ENCODE peak calls at places on chromosome 20, in ten cellular contexts. R, X, F, H, U, Y, C, T, A and G are unnamed samples. For H3K36me3, the result is how much of the 10 kb centered on the place peaks cover.

GRCh38 chr20:51763965-51764602 is 4.1 kb downstream of the ATP9A start:
- DNase-seq in R (no peak), X (peak), F (no peak), H (no peak), U (peak), Y (no peak), C (no peak), T (no peak), A (no peak), G (no peak)

GRCh38 chr20:7540923-7541322 is 399.3 kb downstream of the HAO1 start:
- DNase-seq in R (no peak), X (no peak), F (no peak), H (no peak), U (peak), Y (no peak), C (no peak), T (no peak), A (no peak), G (no peak)

GRCh38 chr20:7883741-7884140 is 56.5 kb downstream of the HAO1 start:
- DNase-seq in R (no peak), X (no peak), F (no peak), H (no peak), U (no peak), Y (no peak), C (no peak), T (no peak), A (no peak), G (no peak)

GRCh38 chr20:58647814-58648501 is 3.1 kb upstream of the STX16 start:
- DNase-seq in R (no peak), X (peak), F (peak), H (no peak), U (peak), Y (no peak), C (no peak), T (no peak), A (no peak), G (no peak)

GRCh38 chr20:52959125-52959524 is 13.0 kb upstream of the TSHZ2 start:
- DNase-seq in R (no peak), X (peak), F (no peak), H (no peak), U (no peak), Y (no peak), C (peak), T (no peak), A (no peak), G (no peak)

GRCh38 chr20:18999076-18999475 is 185.5 kb downstream of the SCP2D1 start:
- DNase-seq in R (no peak), X (no peak), F (peak), H (no peak), U (no peak), Y (no peak), C (no peak), T (no peak), A (no peak), G (no peak)

GRCh38 chr20:11902264-11902663 is 15.4 kb upstream of the BTBD3 start:
- DNase-seq in R (no peak), X (peak), F (peak), H (no peak), U (peak), Y (no peak), C (no peak), T (no peak), A (no peak), G (no peak)

GRCh38 chr20:23161244-23161875 is 75.2 kb upstream of the CD93 start:
- DNase-seq in R (no peak), X (no peak), F (no peak), H (no peak), U (peak), Y (no peak), C (no peak), T (no peak), A (no peak), G (no peak)

GRCh38 chr20:41072099-41072798 is 43.6 kb downstream of the TOP1 start:
- DNase-seq in R (no peak), X (peak), F (peak), H (peak), U (peak), Y (no peak), C (peak), T (no peak), A (no peak), G (no peak)

GRCh38 chr20:62925420-62926228 is 681 bp downstream of the DIDO1 start:
- DNase-seq in R (peak), X (peak), F (peak), H (no peak), U (peak), Y (peak), C (no peak), T (no peak), A (no peak), G (no peak)

GRCh38 chr20:40993794-40994540 is 34.7 kb upstream of the TOP1 start:
- DNase-seq in R (no peak), X (no peak), F (peak), H (no peak), U (peak), Y (no peak), C (no peak), T (no peak), A (no peak), G (peak)

GRCh38 chr20:313948-314347 is 11.4 kb upstream of the SOX12 start:
- DNase-seq in R (no peak), X (peak), F (peak), H (no peak), U (peak), Y (no peak), C (no peak), T (no peak), A (no peak), G (no peak)

GRCh38 chr20:55515831-55516230 is 489.5 kb downstream of the CBLN4 start:
- DNase-seq in R (no peak), X (no peak), F (peak), H (no peak), U (no peak), Y (no peak), C (no peak), T (no peak), A (no peak), G (no peak)

GRCh38 chr20:19885981-19886665 is 128.1 kb downstream of the RIN2 start:
- DNase-seq in R (peak), X (peak), F (peak), H (peak), U (peak), Y (no peak), C (peak), T (no peak), A (no peak), G (no peak)

GRCh38 chr20:7744411-7744810 is 195.8 kb downstream of the HAO1 start:
- DNase-seq in R (no peak), X (peak), F (peak), H (no peak), U (peak), Y (no peak), C (no peak), T (no peak), A (no peak), G (no peak)

GRCh38 chr20:25280574-25281535 is 33.0 kb downstream of the PYGB start:
- DNase-seq in R (peak), X (no peak), F (no peak), H (peak), U (no peak), Y (no peak), C (peak), T (peak), A (no peak), G (no peak)

GRCh38 chr20:23386304-23387117 is 24.5 kb downstream of the GZF1 start:
- DNase-seq in R (no peak), X (no peak), F (no peak), H (no peak), U (no peak), Y (no peak), C (no peak), T (no peak), A (no peak), G (no peak)

GRCh38 chr20:3107464-3108025 is 23.0 kb upstream of the AVP start:
- DNase-seq in R (no peak), X (no peak), F (no peak), H (no peak), U (no peak), Y (no peak), C (no peak), T (no peak), A (no peak), G (no peak)

GRCh38 chr20:51985753-51986152 is 183.4 kb upstream of the SALL4 start:
- DNase-seq in R (no peak), X (no peak), F (no peak), H (no peak), U (no peak), Y (no peak), C (no peak), T (no peak), A (no peak), G (no peak)

GRCh38 chr20:64238115-64238825 is 17.3 kb upstream of the PCMTD2 start:
- DNase-seq in R (no peak), X (no peak), F (no peak), H (no peak), U (no peak), Y (no peak), C (no peak), T (no peak), A (no peak), G (no peak)

GRCh38 chr20:20695250-20695816 is 17.1 kb downstream of the RALGAPA2 start:
- DNase-seq in R (no peak), X (no peak), F (no peak), H (no peak), U (no peak), Y (no peak), C (no peak), T (no peak), A (no peak), G (no peak)

GRCh38 chr20:63116412-63117106 is 99.4 kb downstream of the YTHDF1 start:
- DNase-seq in R (no peak), X (peak), F (peak), H (no peak), U (peak), Y (no peak), C (no peak), T (no peak), A (peak), G (no peak)

GRCh38 chr20:58447733-58448391 is 58.8 kb downstream of the VAPB start:
- DNase-seq in R (peak), X (peak), F (peak), H (no peak), U (peak), Y (peak), C (peak), T (no peak), A (peak), G (no peak)

GRCh38 chr20:401682-402495 is 6.2 kb upstream of the RBCK1 start:
- DNase-seq in R (no peak), X (peak), F (peak), H (no peak), U (peak), Y (no peak), C (peak), T (no peak), A (no peak), G (no peak)

GRCh38 chr20:35956616-35957015 is 2.3 kb upstream of the SCAND1 start:
- DNase-seq in R (no peak), X (no peak), F (peak), H (no peak), U (no peak), Y (no peak), C (no peak), T (no peak), A (no peak), G (no peak)

GRCh38 chr20:61869750-61870507 is 195.8 kb downstream of the TAF4 start:
- DNase-seq in R (no peak), X (no peak), F (no peak), H (no peak), U (no peak), Y (no peak), C (no peak), T (no peak), A (no peak), G (no peak)

GRCh38 chr20:58538752-58539151 is 23.6 kb upstream of the APCDD1L start:
- DNase-seq in R (no peak), X (no peak), F (peak), H (no peak), U (peak), Y (no peak), C (no peak), T (no peak), A (no peak), G (no peak)

GRCh38 chr20:42152570-42152969 is 534.4 kb upstream of the CHD6 start:
- DNase-seq in R (no peak), X (no peak), F (no peak), H (no peak), U (no peak), Y (no peak), C (no peak), T (no peak), A (no peak), G (no peak)

GRCh38 chr20:25054995-25055629 is 2.8 kb downstream of the ACSS1 start:
- DNase-seq in R (peak), X (peak), F (peak), H (no peak), U (peak), Y (no peak), C (no peak), T (no peak), A (no peak), G (no peak)

GRCh38 chr20:19233025-19233794 is 20.8 kb downstream of the SLC24A3 start:
- DNase-seq in R (no peak), X (no peak), F (no peak), H (peak), U (no peak), Y (no peak), C (no peak), T (no peak), A (no peak), G (no peak)

GRCh38 chr20:23441850-23442313 is 2.4 kb downstream of the CSTL1 start:
- DNase-seq in R (peak), X (peak), F (peak), H (peak), U (peak), Y (peak), C (peak), T (peak), A (peak), G (peak)

GRCh38 chr20:47481330-47482216 is 20.1 kb upstream of the NCOA3 start:
- DNase-seq in R (no peak), X (no peak), F (no peak), H (no peak), U (no peak), Y (no peak), C (no peak), T (no peak), A (no peak), G (no peak)

GRCh38 chr20:5974531-5974930 is 24.1 kb downstream of the MCM8 start:
- DNase-seq in R (no peak), X (no peak), F (peak), H (no peak), U (peak), Y (no peak), C (no peak), T (no peak), A (no peak), G (no peak)

GRCh38 chr20:5977975-5978374 is 27.5 kb downstream of the MCM8 start:
- DNase-seq in R (no peak), X (no peak), F (no peak), H (no peak), U (no peak), Y (no peak), C (no peak), T (no peak), A (no peak), G (no peak)

GRCh38 chr20:5975778-5976177 is 25.3 kb downstream of the MCM8 start:
- DNase-seq in R (no peak), X (no peak), F (no peak), H (no peak), U (no peak), Y (no peak), C (no peak), T (no peak), A (no peak), G (no peak)

GRCh38 chr20:5973971-5974370 is 23.5 kb downstream of the MCM8 start:
- DNase-seq in R (no peak), X (no peak), F (no peak), H (no peak), U (no peak), Y (no peak), C (no peak), T (no peak), A (no peak), G (no peak)

DNA sequence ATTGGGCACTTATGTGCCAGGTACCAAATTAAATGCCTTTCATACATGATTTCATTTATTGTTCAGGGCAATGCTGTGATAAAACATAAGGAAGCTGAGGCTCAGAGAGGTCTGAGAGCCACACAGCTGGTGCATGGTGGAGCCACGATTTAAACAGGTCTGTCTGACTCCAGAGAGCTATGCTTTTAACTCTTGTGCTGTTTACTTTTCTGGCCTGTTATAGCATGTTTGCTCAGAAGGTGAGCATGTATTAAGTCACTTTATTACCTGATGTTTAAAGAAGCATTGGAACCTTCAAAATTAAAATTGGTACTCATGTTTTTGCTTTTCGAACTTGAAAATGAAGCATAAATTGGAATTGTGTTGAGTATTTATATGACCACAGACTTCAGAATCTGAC is 26.8 kb downstream of the MCM8 start:
- DNase-seq in R (no peak), X (no peak), F (peak), H (no peak), U (no peak), Y (no peak), C (no peak), T (no peak), A (no peak), G (no peak)
- H3K36me3 ChIP-seq in R (half or more), X (under half), F (half or more), H (under half), U (under half), Y (under half), C (under half), T (under half), A (under half), G (half or more)

DNA sequence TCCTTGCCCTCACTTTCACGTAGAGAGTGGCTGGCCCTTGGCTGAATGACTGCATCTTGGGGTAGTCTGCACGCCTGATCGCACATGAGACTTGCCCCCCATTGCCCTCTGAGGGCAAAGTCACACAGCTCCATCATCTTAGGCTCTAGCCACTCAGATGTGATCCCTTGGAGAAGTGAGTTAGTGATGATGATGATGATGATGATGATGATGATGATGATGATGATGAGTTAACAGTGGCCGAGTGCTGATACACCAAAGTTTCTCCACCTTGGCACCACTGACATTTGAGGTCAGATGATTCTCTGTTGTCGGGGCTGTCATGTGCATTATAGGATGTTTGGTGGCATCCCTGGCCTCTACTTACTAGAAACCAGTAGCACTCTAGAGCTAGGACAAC is 84.0 kb downstream of the PREX1 start:
- DNase-seq in R (no peak), X (no peak), F (no peak), H (no peak), U (no peak), Y (no peak), C (no peak), T (no peak), A (no peak), G (no peak)
- H3K36me3 ChIP-seq in R (under half), X (under half), F (under half), H (under half), U (under half), Y (under half), C (under half), T (under half), A (under half), G (under half)

DNA sequence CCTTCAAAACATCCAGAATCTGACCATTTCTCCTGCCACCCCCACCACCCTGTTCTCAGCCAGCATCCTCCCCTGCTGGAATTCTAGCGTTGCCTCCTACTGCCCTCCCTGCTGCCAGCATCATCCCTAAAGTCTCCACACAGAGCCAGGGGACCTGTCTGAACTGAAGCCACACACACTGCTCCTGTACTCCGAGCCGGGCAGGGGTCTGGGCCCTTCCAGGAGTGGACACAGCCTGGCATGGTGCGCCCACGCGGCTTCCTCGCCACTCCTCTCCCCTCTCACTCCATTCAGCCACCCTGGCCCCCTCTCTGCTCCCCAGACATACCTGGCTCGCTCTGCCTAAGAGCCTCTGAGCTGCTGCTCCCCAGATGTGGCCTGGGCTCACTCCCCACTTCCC is 155.5 kb downstream of the PREX1 start:
- DNase-seq in R (no peak), X (no peak), F (no peak), H (no peak), U (no peak), Y (no peak), C (no peak), T (no peak), A (no peak), G (no peak)
- H3K36me3 ChIP-seq in R (under half), X (under half), F (under half), H (under half), U (under half), Y (under half), C (under half), T (under half), A (under half), G (under half)

DNA sequence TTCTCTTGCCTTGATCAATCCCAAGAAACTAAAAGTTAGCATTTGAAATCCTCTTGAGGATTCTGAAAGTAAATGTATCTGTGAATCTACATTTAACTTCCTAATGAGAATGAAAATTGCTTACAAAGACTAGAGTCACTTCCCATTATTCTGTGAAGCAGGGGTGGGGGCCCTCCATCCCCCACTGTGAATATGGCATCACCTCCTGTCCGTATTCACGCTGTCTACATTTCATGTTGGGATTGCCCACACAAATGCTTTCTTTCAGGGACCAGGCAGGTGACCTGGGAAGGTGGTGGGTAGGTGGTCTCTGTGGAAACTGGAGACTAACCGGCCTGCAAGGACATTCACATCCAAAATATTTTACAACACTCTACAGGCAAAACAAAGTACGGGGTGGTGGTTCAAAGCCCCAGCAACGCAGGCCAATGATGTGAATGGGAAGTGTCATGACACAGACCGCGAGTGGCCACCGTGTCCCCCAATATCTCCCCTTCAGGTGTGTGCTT is 132.1 kb downstream of the PRND start:
- DNase-seq in R (no peak), X (no peak), F (no peak), H (no peak), U (no peak), Y (no peak), C (no peak), T (no peak), A (no peak), G (no peak)
- H3K36me3 ChIP-seq in R (half or more), X (under half), F (under half), H (under half), U (under half), Y (under half), C (under half), T (under half), A (under half), G (under half)

GRCh38 chr20:32969356-32970114 is 34.7 kb downstream of the SUN5 start:
- DNase-seq in R (no peak), X (no peak), F (no peak), H (no peak), U (no peak), Y (no peak), C (peak), T (no peak), A (no peak), G (no peak)

GRCh38 chr20:32972181-32973076 is 31.8 kb downstream of the SUN5 start:
- DNase-seq in R (no peak), X (no peak), F (no peak), H (no peak), U (no peak), Y (peak), C (peak), T (no peak), A (no peak), G (no peak)

GRCh38 chr20:32971703-32972161 is 32.5 kb downstream of the SUN5 start:
- DNase-seq in R (no peak), X (no peak), F (no peak), H (no peak), U (no peak), Y (no peak), C (no peak), T (no peak), A (no peak), G (no peak)

GRCh38 chr20:32970115-32970972 is 33.9 kb downstream of the SUN5 start:
- DNase-seq in R (no peak), X (no peak), F (no peak), H (no peak), U (no peak), Y (no peak), C (peak), T (no peak), A (no peak), G (no peak)

DNA sequence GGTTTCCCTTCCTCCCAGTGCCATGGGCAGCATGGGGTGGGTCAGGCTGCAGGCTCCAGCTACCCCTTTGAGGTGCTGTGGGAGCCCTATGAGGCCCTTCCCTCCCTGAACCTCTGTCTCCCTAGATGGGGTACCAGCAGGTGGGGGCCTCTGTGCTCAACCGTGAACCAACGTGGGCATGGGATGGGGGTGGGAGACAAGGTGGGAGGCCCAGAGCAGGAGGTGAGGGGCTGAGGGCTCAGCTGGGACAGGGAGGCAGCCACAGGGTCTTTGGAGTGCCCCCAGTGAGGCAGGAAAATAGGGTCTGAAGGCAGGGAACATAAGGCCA is 33.3 kb downstream of the SUN5 start:
- DNase-seq in R (no peak), X (no peak), F (no peak), H (no peak), U (no peak), Y (no peak), C (no peak), T (no peak), A (no peak), G (no peak)
- H3K36me3 ChIP-seq in R (under half), X (under half), F (under half), H (under half), U (under half), Y (under half), C (under half), T (under half), A (under half), G (under half)